ENCODE peak calls at places on chromosome 11, in five cellular contexts. X, U, A, N and O are unnamed samples.

GRCh38 chr11:250274-250673 is 13.5 kb downstream of the PSMD13 start:
- DNase-seq in X (no peak), U (no peak), A (no peak), N (no peak), O (no peak)

GRCh38 chr11:7088921-7089320 is at the start of gene RBMXL2:
- DNase-seq in X (no peak), U (no peak), A (no peak), N (no peak), O (no peak)

GRCh38 chr11:93054279-93054678 is 84.8 kb downstream of the MTNR1B start:
- DNase-seq in X (peak), U (no peak), A (no peak), N (no peak), O (no peak)

GRCh38 chr11:73429121-73429740 is 53.0 kb downstream of the RELT start:
- DNase-seq in X (peak), U (no peak), A (no peak), N (no peak), O (no peak)

GRCh38 chr11:103183981-103184592 is 74.9 kb downstream of the DYNC2H1 start:
- DNase-seq in X (no peak), U (no peak), A (no peak), N (no peak), O (no peak)

GRCh38 chr11:57230316-57230715 is 6.7 kb downstream of the APLNR start:
- DNase-seq in X (no peak), U (no peak), A (no peak), N (no peak), O (no peak)

GRCh38 chr11:115665958-115666357 is 161.7 kb upstream of the CADM1 start:
- DNase-seq in X (no peak), U (no peak), A (no peak), N (no peak), O (no peak)

GRCh38 chr11:64650923-64651523 is 60.0 kb downstream of the SLC22A12 start:
- DNase-seq in X (peak), U (no peak), A (no peak), N (no peak), O (peak)

GRCh38 chr11:111444040-111444439 is 65.0 kb upstream of the POU2AF1 start:
- DNase-seq in X (no peak), U (no peak), A (no peak), N (no peak), O (no peak)

GRCh38 chr11:118845369-118845768 is 38.3 kb upstream of the CXCR5 start:
- DNase-seq in X (peak), U (no peak), A (no peak), N (no peak), O (no peak)

GRCh38 chr11:130798801-130799200 is 117.5 kb downstream of the SNX19 start:
- DNase-seq in X (peak), U (no peak), A (no peak), N (no peak), O (no peak)

GRCh38 chr11:127006311-127006710 is 5.7 kb upstream of the KIRREL3 start:
- DNase-seq in X (peak), U (no peak), A (no peak), N (no peak), O (no peak)

GRCh38 chr11:47971501-47971900 is 8.9 kb upstream of the PTPRJ start:
- DNase-seq in X (no peak), U (no peak), A (no peak), N (no peak), O (peak)

GRCh38 chr11:85682330-85683305 is 3.4 kb downstream of the CCDC89 start:
- DNase-seq in X (peak), U (no peak), A (no peak), N (peak), O (peak)